ENCODE peak calls at places on chromosomes 13 and 19, in five cellular contexts. O is pancreas, M is upper lobe of right lung, P is psoas muscle, Q is lung. S is an unnamed sample.

GRCh38 chr13:21594715-21595545 is 9.0 kb downstream of the MICU2 start:
- DNase-seq in O (no peak), M (no peak), P (no peak), Q (no peak), S (no peak)

GRCh38 chr19:3059653-3060052 is 2.6 kb downstream of the TLE5 start:
- DNase-seq in O (no peak), M (no peak), P (no peak), Q (no peak), S (no peak)

GRCh38 chr13:46598140-46598819 is 45.3 kb downstream of the LRCH1 start:
- DNase-seq in O (no peak), M (no peak), P (no peak), Q (no peak), S (no peak)

GRCh38 chr13:23347601-23348000 is 85.9 kb downstream of the SACS start:
- DNase-seq in O (no peak), M (no peak), P (no peak), Q (no peak), S (no peak)

GRCh38 chr13:112896736-112897602 is 72.0 kb upstream of the MCF2L start:
- DNase-seq in O (peak; percentile 17), M (no peak), P (no peak), Q (no peak), S (no peak)

GRCh38 chr13:47036291-47037008 is 139.6 kb upstream of the HTR2A start:
- DNase-seq in O (no peak), M (no peak), P (no peak), Q (no peak), S (no peak)

GRCh38 chr13:43573361-43573740 is 213.4 kb downstream of the ENOX1 start:
- DNase-seq in O (no peak), M (no peak), P (no peak), Q (no peak), S (peak; percentile 16)

GRCh38 chr13:97892717-97893116 is 60.8 kb upstream of the IPO5 start:
- DNase-seq in O (no peak), M (no peak), P (no peak), Q (no peak), S (peak; percentile 5)

GRCh38 chr13:113814435-113814821 is 49.4 kb downstream of the GAS6 start:
- DNase-seq in O (no peak), M (peak; percentile 79), P (no peak), Q (no peak), S (peak; percentile 44)

GRCh38 chr13:24071423-24072075 is 89.0 kb upstream of the SPATA13 start:
- DNase-seq in O (no peak), M (no peak), P (no peak), Q (no peak), S (no peak)

GRCh38 chr13:51453308-51453958 is 597 bp upstream of the INTS6 start:
- DNase-seq in O (peak; percentile 86), M (peak; percentile 94), P (peak; percentile 85), Q (peak; percentile 79), S (no peak)

GRCh38 chr19:43699506-43700367 is 16.1 kb upstream of the IRGC start:
- DNase-seq in O (no peak), M (peak; percentile 70), P (peak; percentile 34), Q (no peak), S (no peak)

GRCh38 chr19:30864460-30865215 is 484.6 kb downstream of the TSHZ3 start:
- DNase-seq in O (no peak), M (no peak), P (no peak), Q (no peak), S (no peak)

GRCh38 chr19:56942749-56943148 is 102.2 kb upstream of the PEG3 start:
- DNase-seq in O (peak; percentile 40), M (peak; percentile 76), P (peak; percentile 21), Q (no peak), S (no peak)

GRCh38 chr13:66926851-66927524 is 303.1 kb downstream of the PCDH9 start:
- DNase-seq in O (no peak), M (no peak), P (no peak), Q (no peak), S (no peak)

GRCh38 chr19:54684537-54684936 is 21.8 kb downstream of the LILRB4 start:
- DNase-seq in O (no peak), M (no peak), P (no peak), Q (no peak), S (no peak)

GRCh38 chr13:23801141-23801540 is 88.1 kb downstream of the MIPEP start:
- DNase-seq in O (no peak), M (no peak), P (no peak), Q (no peak), S (no peak)

GRCh38 chr19:6720369-6721112 is at the start of gene C3:
- DNase-seq in O (no peak), M (peak; percentile 83), P (peak; percentile 70), Q (peak; percentile 81), S (no peak)

GRCh38 chr13:83221256-83221655 is 661.0 kb downstream of the SLITRK1 start:
- DNase-seq in O (no peak), M (no peak), P (no peak), Q (no peak), S (no peak)

GRCh38 chr19:10334340-10335148 is 1.2 kb upstream of the RAVER1 start:
- DNase-seq in O (peak; percentile 98), M (peak; percentile 97), P (peak; percentile 95), Q (peak; percentile 96), S (peak; percentile 76)

GRCh38 chr19:35120898-35121297 is 5.3 kb downstream of the FXYD3 start:
- DNase-seq in O (no peak), M (no peak), P (no peak), Q (no peak), S (no peak)

GRCh38 chr19:33231511-33231910 is 5.9 kb upstream of the SLC7A10 start:
- DNase-seq in O (no peak), M (no peak), P (no peak), Q (no peak), S (no peak)

GRCh38 chr19:1130801-1131717 is 27.3 kb downstream of the GPX4 start:
- DNase-seq in O (no peak), M (no peak), P (no peak), Q (no peak), S (no peak)

GRCh38 chr13:43270043-43270830 is 246.9 kb downstream of the DNAJC15 start:
- DNase-seq in O (no peak), M (no peak), P (no peak), Q (no peak), S (no peak)

GRCh38 chr13:41645313-41645712 is 188.0 kb downstream of the RGCC start:
- DNase-seq in O (no peak), M (no peak), P (peak; percentile 44), Q (peak; percentile 39), S (peak; percentile 31)

GRCh38 chr13:106349080-106349841 is 186.2 kb downstream of the EFNB2 start:
- DNase-seq in O (no peak), M (peak; percentile 69), P (no peak), Q (peak; percentile 46), S (peak; percentile 81)

GRCh38 chr13:75825161-75825560 is 189.0 kb downstream of the LMO7 start:
- DNase-seq in O (no peak), M (no peak), P (no peak), Q (no peak), S (no peak)

GRCh38 chr13:25982908-25983307 is 68.9 kb downstream of the SHISA2 start:
- DNase-seq in O (no peak), M (no peak), P (no peak), Q (no peak), S (no peak)

GRCh38 chr19:32421589-32422361 is 16.2 kb downstream of the DPY19L3 start:
- DNase-seq in O (no peak), M (no peak), P (no peak), Q (no peak), S (no peak)

GRCh38 chr19:36225219-36225892 is 10.4 kb downstream of the ZNF146 start:
- DNase-seq in O (no peak), M (no peak), P (no peak), Q (no peak), S (no peak)

GRCh38 chr19:30206187-30206586 is 166.0 kb upstream of the ZNF536 start:
- DNase-seq in O (no peak), M (no peak), P (no peak), Q (no peak), S (no peak)

GRCh38 chr13:70668293-70668692 is 560.0 kb upstream of the KLHL1 start:
- DNase-seq in O (no peak), M (no peak), P (no peak), Q (peak; percentile 42), S (peak; percentile 48)

DNA sequence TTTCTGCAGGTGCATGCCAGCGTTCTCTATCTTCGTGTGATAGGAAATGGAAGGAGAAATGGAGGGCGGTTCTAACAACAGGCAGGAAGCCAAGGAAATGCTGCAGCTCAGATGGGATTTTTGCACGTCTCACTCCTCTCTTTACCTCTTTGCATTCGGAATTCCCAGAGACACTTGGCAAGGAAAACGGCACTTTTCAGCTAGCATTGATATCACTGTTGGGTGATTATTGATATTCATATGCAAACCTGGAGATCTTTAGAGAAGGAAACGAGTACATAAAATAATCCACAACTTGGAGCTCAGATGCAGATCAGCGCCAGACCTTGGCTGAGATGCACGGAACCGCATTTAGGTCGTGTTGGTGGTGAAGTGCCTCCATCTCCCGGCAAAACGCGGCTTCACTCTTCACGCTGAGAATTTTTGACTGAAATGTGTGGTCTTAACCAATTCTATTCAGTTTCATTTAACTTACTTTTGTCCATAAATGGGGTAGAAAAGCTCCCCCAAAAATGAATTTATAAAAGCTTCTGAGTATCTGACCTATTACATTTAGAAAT is 77.2 kb upstream of the ARHGEF7 start:
- DNase-seq in O (no peak), M (no peak), P (no peak), Q (no peak), S (no peak)
- TF ChIP-seq CTCF in O (no peak), M (no peak), P (no peak), Q (no peak), S (no peak)

GRCh38 chr13:94710881-94711560 is 1.3 kb downstream of the SOX21 start:
- DNase-seq in O (no peak), M (peak; percentile 63), P (no peak), Q (no peak), S (no peak)
- H3K4me3 ChIP-seq in O (no peak overlapping the region), M (no peak overlapping the region), P (peak overlapping the region; percentile 58), Q (no peak overlapping the region), S (no peak overlapping the region)

GRCh38 chr13:29505950-29506349 is 89.5 kb downstream of the SLC7A1 start:
- DNase-seq in O (no peak), M (peak; percentile 35), P (no peak), Q (no peak), S (no peak)

GRCh38 chr13:29505511-29505910 is 90.0 kb downstream of the SLC7A1 start:
- DNase-seq in O (no peak), M (peak; percentile 18), P (no peak), Q (no peak), S (no peak)

GRCh38 chr13:29508130-29508873 is 87.2 kb downstream of the SLC7A1 start:
- DNase-seq in O (peak; percentile 89), M (peak; percentile 88), P (peak; percentile 83), Q (peak; percentile 81), S (peak; percentile 42)

GRCh38 chr13:29508874-29509249 is 86.6 kb downstream of the SLC7A1 start:
- DNase-seq in O (no peak), M (no peak), P (no peak), Q (no peak), S (no peak)

DNA sequence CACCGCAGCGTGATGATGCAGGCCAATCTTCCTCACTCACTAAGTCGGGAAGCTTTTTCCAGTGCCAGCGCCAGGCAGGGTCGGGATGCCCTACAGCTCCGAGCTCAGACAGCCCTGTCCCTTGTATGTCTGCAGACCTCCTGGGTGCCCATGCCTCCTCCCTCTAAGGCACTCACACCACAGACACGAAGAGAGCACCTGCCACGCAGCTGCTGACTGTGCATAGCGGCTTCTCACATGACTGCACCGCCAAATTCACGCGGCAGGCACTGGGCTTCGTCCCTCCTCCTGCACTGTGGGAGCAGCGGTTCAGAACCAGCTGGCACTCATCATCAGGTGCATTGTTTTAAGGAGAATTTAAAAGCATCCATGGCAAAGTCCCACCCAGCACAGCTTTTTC is 88.1 kb downstream of the SLC7A1 start:
- DNase-seq in O (no peak), M (peak; percentile 46), P (no peak), Q (no peak), S (peak; percentile 28)
- H3K36me3 ChIP-seq in O (peaks cover 9% of the 10 kb centered on the region), M (no peaks in the 10 kb centered on the region), P (no peaks in the 10 kb centered on the region), Q (no peaks in the 10 kb centered on the region), S (no peaks in the 10 kb centered on the region)

GRCh38 chr19:40605201-40605971 is 4.2 kb downstream of the LTBP4 start:
- DNase-seq in O (peak; percentile 86), M (peak; percentile 92), P (peak; percentile 72), Q (peak; percentile 84), S (no peak)
- TF ChIP-seq CTCF in O (no peak), M (peak; percentile 23), P (peak; percentile 4), Q (no peak), S (no peak)

S was measured in kidney epithelial cell.